ENCODE peak calls at places on chromosomes 4 and X, in six cellular contexts. One of them, this sample, is unnamed.
A peak's percentile ranks its signal among the peaks of the same experiment; 100 is the strongest.

GRCh38 chr4:122689972-122690371 is 42.5 kb upstream of the BBS12 start:
- DNase-seq in HepG2: no peak
- DNase-seq in lung: no peak
- DNase-seq in testis: no peak
- DNase-seq in right atrium auricular region: no peak
- DNase-seq in body of pancreas: no peak
- DNase-seq in this sample: no peak

GRCh38 chrX:120251471-120252011 is 929 bp downstream of the ZBTB33 start:
- DNase-seq in HepG2: peak; percentile 3
- DNase-seq in lung: no peak
- DNase-seq in testis: peak; percentile 51
- DNase-seq in right atrium auricular region: no peak
- DNase-seq in body of pancreas: peak; percentile 30
- DNase-seq in this sample: no peak

GRCh38 chr4:88147799-88148217 is 10.6 kb downstream of the ABCG2 start:
- DNase-seq in HepG2: peak; percentile 19
- DNase-seq in lung: no peak
- DNase-seq in testis: no peak
- DNase-seq in right atrium auricular region: no peak
- DNase-seq in body of pancreas: no peak
- DNase-seq in this sample: no peak

GRCh38 chrX:107672955-107673378 is 44.7 kb downstream of the PRPS1 start:
- DNase-seq in HepG2: peak; percentile 28
- DNase-seq in lung: peak; percentile 82
- DNase-seq in testis: peak; percentile 60
- DNase-seq in right atrium auricular region: peak; percentile 84
- DNase-seq in body of pancreas: peak; percentile 62
- DNase-seq in this sample: peak; percentile 81

GRCh38 chr4:26368685-26369084 is 47.9 kb downstream of the RBPJ start:
- DNase-seq in HepG2: no peak
- DNase-seq in lung: no peak
- DNase-seq in testis: no peak
- DNase-seq in right atrium auricular region: no peak
- DNase-seq in body of pancreas: no peak
- DNase-seq in this sample: no peak

GRCh38 chrX:68685722-68686683 is 38.5 kb downstream of the STARD8 start:
- DNase-seq in HepG2: no peak
- DNase-seq in lung: peak; percentile 64
- DNase-seq in testis: no peak
- DNase-seq in right atrium auricular region: peak; percentile 70
- DNase-seq in body of pancreas: peak; percentile 39
- DNase-seq in this sample: peak; percentile 71

GRCh38 chr4:139734201-139734874 is 68.7 kb downstream of the MGST2 start:
- DNase-seq in HepG2: no peak
- DNase-seq in lung: no peak
- DNase-seq in testis: no peak
- DNase-seq in right atrium auricular region: peak; percentile 76
- DNase-seq in body of pancreas: peak; percentile 39
- DNase-seq in this sample: no peak

GRCh38 chr4:5772528-5773270 is 61.7 kb downstream of the EVC start:
- DNase-seq in HepG2: no peak
- DNase-seq in lung: no peak
- DNase-seq in testis: no peak
- DNase-seq in right atrium auricular region: peak; percentile 38
- DNase-seq in body of pancreas: no peak
- DNase-seq in this sample: peak; percentile 10

GRCh38 chr4:76311896-76312331 is 5.4 kb downstream of the STBD1 start:
- DNase-seq in HepG2: no peak
- DNase-seq in lung: no peak
- DNase-seq in testis: no peak
- DNase-seq in right atrium auricular region: no peak
- DNase-seq in body of pancreas: no peak
- DNase-seq in this sample: no peak

GRCh38 chrX:119887721-119888425 is 7.8 kb upstream of the AKAP14 start:
- DNase-seq in HepG2: peak; percentile 54
- DNase-seq in lung: peak; percentile 68
- DNase-seq in testis: peak; percentile 62
- DNase-seq in right atrium auricular region: no peak
- DNase-seq in body of pancreas: peak; percentile 70
- DNase-seq in this sample: peak; percentile 88

GRCh38 chr4:163077611-163078010 is 89.1 kb downstream of the NAF1 start:
- DNase-seq in HepG2: no peak
- DNase-seq in lung: no peak
- DNase-seq in testis: no peak
- DNase-seq in right atrium auricular region: no peak
- DNase-seq in body of pancreas: no peak
- DNase-seq in this sample: no peak

GRCh38 chrX:44733931-44734330 is 109.9 kb upstream of the DUSP21 start:
- DNase-seq in HepG2: no peak
- DNase-seq in lung: no peak
- DNase-seq in testis: no peak
- DNase-seq in right atrium auricular region: no peak
- DNase-seq in body of pancreas: no peak
- DNase-seq in this sample: no peak

DNA sequence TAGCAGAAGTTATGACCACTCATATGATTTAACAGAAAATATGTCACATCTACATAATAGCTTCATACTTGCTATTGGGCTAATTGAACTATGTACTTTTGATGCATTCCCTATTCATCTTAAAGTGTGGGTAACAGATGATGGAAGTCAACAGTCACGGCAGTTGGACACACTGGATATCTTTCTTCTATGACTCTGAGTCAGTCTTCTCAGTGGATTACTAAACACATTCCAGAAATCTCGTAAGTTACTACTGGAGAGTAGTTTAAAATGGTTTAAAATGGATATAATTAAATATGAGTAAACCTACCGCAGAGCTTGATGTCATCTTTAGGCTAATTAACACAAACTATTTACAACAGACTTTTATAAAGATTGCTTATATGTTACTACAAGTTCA is 30.1 kb upstream of the CFAP299 start:
- DNase-seq in HepG2: no peak
- DNase-seq in lung: no peak
- DNase-seq in testis: no peak
- DNase-seq in right atrium auricular region: no peak
- DNase-seq in body of pancreas: no peak
- DNase-seq in this sample: no peak
- H3K4me1 ChIP-seq in HepG2: no peaks in the 10 kb centered on the region
- H3K4me1 ChIP-seq in lung: no peaks in the 10 kb centered on the region
- H3K4me1 ChIP-seq in testis: no peaks in the 10 kb centered on the region
- H3K4me1 ChIP-seq in right atrium auricular region: no peaks in the 10 kb centered on the region
- H3K4me1 ChIP-seq in body of pancreas: no peaks in the 10 kb centered on the region
- H3K4me1 ChIP-seq in this sample: peaks cover 2% of the 10 kb centered on the region

GRCh38 chr4:108249397-108249796 is 80.7 kb upstream of the LEF1 start:
- DNase-seq in HepG2: no peak
- DNase-seq in lung: no peak
- DNase-seq in testis: no peak
- DNase-seq in right atrium auricular region: no peak
- DNase-seq in body of pancreas: no peak
- DNase-seq in this sample: no peak

GRCh38 chr4:108256538-108256937 is 87.8 kb upstream of the LEF1 start:
- DNase-seq in HepG2: no peak
- DNase-seq in lung: no peak
- DNase-seq in testis: no peak
- DNase-seq in right atrium auricular region: no peak
- DNase-seq in body of pancreas: no peak
- DNase-seq in this sample: no peak

GRCh38 chr4:108255203-108255747 is 86.5 kb upstream of the LEF1 start:
- DNase-seq in HepG2: no peak
- DNase-seq in lung: no peak
- DNase-seq in testis: no peak
- DNase-seq in right atrium auricular region: no peak
- DNase-seq in body of pancreas: no peak
- DNase-seq in this sample: no peak
- H3K4me1 ChIP-seq in HepG2: no peaks in the 10 kb centered on the region
- H3K4me1 ChIP-seq in lung: no peaks in the 10 kb centered on the region
- H3K4me1 ChIP-seq in testis: no peaks in the 10 kb centered on the region
- H3K4me1 ChIP-seq in right atrium auricular region: no peaks in the 10 kb centered on the region
- H3K4me1 ChIP-seq in body of pancreas: no peaks in the 10 kb centered on the region
- H3K4me1 ChIP-seq in this sample: no peaks in the 10 kb centered on the region

DNA sequence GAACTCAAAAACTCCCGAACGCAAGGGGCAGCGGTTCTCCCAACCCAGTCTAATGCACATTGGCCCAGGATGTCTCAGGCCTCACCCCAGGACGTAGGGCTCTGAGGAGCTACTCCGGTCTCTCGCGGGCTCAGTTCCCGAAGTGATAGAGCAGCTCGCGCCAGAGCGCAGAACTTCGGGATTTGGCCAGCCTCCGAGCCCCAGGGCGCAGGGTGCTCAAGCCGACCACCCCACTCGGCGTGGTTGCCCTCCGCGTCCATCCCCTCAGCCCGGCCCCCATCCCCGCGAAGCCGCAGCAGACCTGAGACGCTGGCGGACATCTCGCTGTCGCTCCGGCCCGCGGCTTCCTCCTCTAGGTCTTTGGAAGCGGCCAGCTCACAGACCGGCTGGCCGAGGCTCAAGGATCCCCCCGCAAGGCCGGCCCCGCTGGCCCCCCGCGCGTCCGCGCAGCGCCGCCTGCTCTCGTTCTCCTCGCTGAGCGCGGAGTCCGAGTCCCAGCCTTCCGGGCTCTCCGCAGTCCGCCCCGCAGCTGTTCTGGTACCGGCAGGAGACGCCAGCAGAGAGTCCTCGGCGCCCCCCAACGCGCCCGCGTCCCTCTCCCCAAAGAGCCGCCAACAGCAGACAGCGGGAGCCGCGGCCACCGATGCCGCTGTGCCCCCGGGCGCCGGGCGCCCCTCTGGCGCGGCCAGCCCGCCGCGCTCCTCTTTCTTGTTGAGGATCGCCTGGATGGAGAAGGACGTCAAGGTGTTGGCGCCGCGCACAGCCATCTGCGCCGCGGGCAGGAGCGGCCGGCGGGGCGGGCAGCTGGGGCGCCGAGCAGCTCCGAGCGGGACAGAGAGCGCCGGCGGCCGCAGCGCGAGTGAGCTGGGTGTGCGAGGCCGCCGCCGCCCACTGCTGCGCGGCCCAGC is at the start of gene NKX3-2:
- DNase-seq in HepG2: no peak
- DNase-seq in lung: no peak
- DNase-seq in testis: no peak
- DNase-seq in right atrium auricular region: no peak
- DNase-seq in body of pancreas: no peak
- DNase-seq in this sample: no peak
- H3K4me1 ChIP-seq in HepG2: peaks cover 32% of the 10 kb centered on the region
- H3K4me1 ChIP-seq in lung: peaks cover 29% of the 10 kb centered on the region
- H3K4me1 ChIP-seq in testis: peaks cover 5% of the 10 kb centered on the region
- H3K4me1 ChIP-seq in right atrium auricular region: peaks cover 62% of the 10 kb centered on the region
- H3K4me1 ChIP-seq in body of pancreas: peaks cover 52% of the 10 kb centered on the region
- H3K4me1 ChIP-seq in this sample: no peaks in the 10 kb centered on the region

DNA sequence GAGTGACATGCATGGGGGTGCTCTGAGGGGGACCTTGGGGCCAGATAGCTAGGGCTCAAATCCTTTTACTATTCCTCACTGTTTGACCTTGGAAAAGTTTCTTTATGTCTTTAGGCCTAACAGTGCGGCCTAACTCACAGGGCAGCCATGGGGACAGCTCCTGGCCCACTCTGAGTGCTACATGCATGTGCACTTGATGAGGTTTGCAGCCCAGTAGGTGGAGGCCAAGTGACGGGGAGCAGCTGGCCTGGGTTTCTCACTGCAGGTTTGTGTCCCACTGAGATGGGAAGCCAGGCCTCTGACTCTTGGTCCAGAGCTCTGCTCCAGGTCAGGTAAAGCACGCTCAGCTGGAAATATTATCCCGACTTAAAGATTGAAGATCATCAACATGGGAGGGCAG is 102.8 kb downstream of the SLC2A9 start:
- DNase-seq in HepG2: no peak
- DNase-seq in lung: no peak
- DNase-seq in testis: no peak
- DNase-seq in right atrium auricular region: no peak
- DNase-seq in body of pancreas: no peak
- DNase-seq in this sample: no peak
- H3K4me1 ChIP-seq in HepG2: no peaks in the 10 kb centered on the region
- H3K4me1 ChIP-seq in lung: no peaks in the 10 kb centered on the region
- H3K4me1 ChIP-seq in testis: no peaks in the 10 kb centered on the region
- H3K4me1 ChIP-seq in right atrium auricular region: no peaks in the 10 kb centered on the region
- H3K4me1 ChIP-seq in body of pancreas: no peaks in the 10 kb centered on the region
- H3K4me1 ChIP-seq in this sample: peaks cover 8% of the 10 kb centered on the region

DNA sequence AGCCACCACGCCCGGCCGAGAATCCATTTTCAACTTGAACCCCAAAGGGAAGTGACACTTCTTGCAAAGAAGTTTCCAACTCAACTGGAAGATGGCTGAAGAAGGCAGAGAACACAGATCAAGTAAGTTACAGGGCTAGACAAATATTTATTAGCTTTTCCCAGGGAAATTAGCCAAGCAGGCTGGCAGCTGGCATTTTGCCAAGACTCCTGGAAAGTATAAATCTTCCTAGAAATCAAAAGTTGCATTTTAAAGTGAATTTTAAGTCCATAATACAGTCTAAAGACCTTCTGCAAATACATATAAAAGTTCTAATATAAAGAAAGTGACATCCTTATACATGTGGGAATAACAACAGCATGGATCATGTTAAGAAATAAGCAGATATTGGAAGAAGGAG is 3.4 kb upstream of the MRPL1 start:
- DNase-seq in HepG2: no peak
- DNase-seq in lung: no peak
- DNase-seq in testis: no peak
- DNase-seq in right atrium auricular region: no peak
- DNase-seq in body of pancreas: peak; percentile 42
- DNase-seq in this sample: no peak
- H3K4me1 ChIP-seq in HepG2: peaks cover 19% of the 10 kb centered on the region
- H3K4me1 ChIP-seq in lung: peaks cover 2% of the 10 kb centered on the region
- H3K4me1 ChIP-seq in testis: peaks cover 6% of the 10 kb centered on the region
- H3K4me1 ChIP-seq in right atrium auricular region: peaks cover 21% of the 10 kb centered on the region
- H3K4me1 ChIP-seq in body of pancreas: peaks cover 10% of the 10 kb centered on the region
- H3K4me1 ChIP-seq in this sample: peaks cover 2% of the 10 kb centered on the region